ENCODE peak calls at places on chromosomes 5 and 9, in five cellular contexts. One of them, this sample, is unnamed.

GRCh38 chr9:103700558-103700957 is 393.6 kb upstream of the SMC2 start:
- DNase-seq in H1: no peak
- DNase-seq in mesenchymal stem cell: no peak
- DNase-seq in IMR-90: no peak
- DNase-seq in neuronal stem cell: peak; percentile 11
- DNase-seq in this sample: no peak

GRCh38 chr5:97046270-97046982 is 96.0 kb downstream of the LIX1 start:
- DNase-seq in mesenchymal stem cell: no peak
- DNase-seq in IMR-90: peak; percentile 25
- DNase-seq in H1: no peak
- DNase-seq in neuronal stem cell: no peak
- DNase-seq in this sample: no peak

GRCh38 chr5:145118109-145118508 is 717.0 kb downstream of the PRELID2 start:
- DNase-seq in H1: no peak
- DNase-seq in IMR-90: no peak
- DNase-seq in neuronal stem cell: no peak
- DNase-seq in mesenchymal stem cell: no peak
- DNase-seq in this sample: no peak

GRCh38 chr9:614421-614820 is 227.1 kb upstream of the DMRT1 start:
- DNase-seq in neuronal stem cell: no peak
- DNase-seq in H1: no peak
- DNase-seq in IMR-90: no peak
- DNase-seq in mesenchymal stem cell: no peak
- DNase-seq in this sample: no peak

GRCh38 chr5:135565691-135566421 is 12.9 kb downstream of the CXCL14 start:
- DNase-seq in neuronal stem cell: peak; percentile 61
- DNase-seq in IMR-90: peak; percentile 52
- DNase-seq in mesenchymal stem cell: peak; percentile 41
- DNase-seq in H1: peak; percentile 95
- DNase-seq in this sample: peak; percentile 85

GRCh38 chr5:77083088-77083487 is 4.0 kb downstream of the ZBED3 start:
- DNase-seq in IMR-90: no peak
- DNase-seq in mesenchymal stem cell: no peak
- DNase-seq in H1: no peak
- DNase-seq in neuronal stem cell: no peak
- DNase-seq in this sample: no peak

GRCh38 chr5:124605516-124605915 is 140.9 kb downstream of the ZNF608 start:
- DNase-seq in neuronal stem cell: peak; percentile 65
- DNase-seq in mesenchymal stem cell: peak; percentile 54
- DNase-seq in H1: no peak
- DNase-seq in IMR-90: peak; percentile 19
- DNase-seq in this sample: no peak

GRCh38 chr5:8254674-8255073 is 385.7 kb downstream of the MTRR start:
- DNase-seq in mesenchymal stem cell: no peak
- DNase-seq in neuronal stem cell: no peak
- DNase-seq in H1: no peak
- DNase-seq in IMR-90: no peak
- DNase-seq in this sample: no peak

GRCh38 chr5:67416133-67416937 is 219.7 kb upstream of the CD180 start:
- DNase-seq in neuronal stem cell: peak; percentile 31
- DNase-seq in H1: no peak
- DNase-seq in mesenchymal stem cell: no peak
- DNase-seq in IMR-90: no peak
- DNase-seq in this sample: peak; percentile 26

GRCh38 chr9:3845549-3845948 is 319.7 kb upstream of the RFX3 start:
- DNase-seq in H1: no peak
- DNase-seq in mesenchymal stem cell: no peak
- DNase-seq in neuronal stem cell: no peak
- DNase-seq in IMR-90: no peak
- DNase-seq in this sample: no peak

GRCh38 chr5:94793113-94793815 is 174.8 kb downstream of the SLF1 start:
- DNase-seq in IMR-90: peak; percentile 92
- DNase-seq in mesenchymal stem cell: peak; percentile 99
- DNase-seq in H1: no peak
- DNase-seq in neuronal stem cell: no peak
- DNase-seq in this sample: no peak

GRCh38 chr9:110984890-110985437 is 53.3 kb downstream of the LPAR1 start:
- DNase-seq in H1: no peak
- DNase-seq in mesenchymal stem cell: no peak
- DNase-seq in IMR-90: no peak
- DNase-seq in neuronal stem cell: no peak
- DNase-seq in this sample: no peak

GRCh38 chr5:139245637-139246335 is 47.6 kb upstream of the SIL1 start:
- DNase-seq in IMR-90: no peak
- DNase-seq in neuronal stem cell: no peak
- DNase-seq in mesenchymal stem cell: no peak
- DNase-seq in H1: no peak
- DNase-seq in this sample: no peak

GRCh38 chr9:91117959-91118651 is 243.6 kb downstream of the AUH start:
- DNase-seq in IMR-90: peak; percentile 82
- DNase-seq in mesenchymal stem cell: peak; percentile 82
- DNase-seq in neuronal stem cell: peak; percentile 24
- DNase-seq in H1: peak; percentile 74
- DNase-seq in this sample: peak; percentile 73

GRCh38 chr9:135887021-135887507 is 20.3 kb downstream of the CAMSAP1 start:
- DNase-seq in mesenchymal stem cell: peak; percentile 51
- DNase-seq in IMR-90: peak; percentile 45
- DNase-seq in neuronal stem cell: no peak
- DNase-seq in H1: no peak
- DNase-seq in this sample: no peak

GRCh38 chr5:139749242-139749641 is 46.4 kb upstream of the PSD2 start:
- DNase-seq in H1: no peak
- DNase-seq in neuronal stem cell: no peak
- DNase-seq in IMR-90: no peak
- DNase-seq in mesenchymal stem cell: no peak
- DNase-seq in this sample: no peak

DNA sequence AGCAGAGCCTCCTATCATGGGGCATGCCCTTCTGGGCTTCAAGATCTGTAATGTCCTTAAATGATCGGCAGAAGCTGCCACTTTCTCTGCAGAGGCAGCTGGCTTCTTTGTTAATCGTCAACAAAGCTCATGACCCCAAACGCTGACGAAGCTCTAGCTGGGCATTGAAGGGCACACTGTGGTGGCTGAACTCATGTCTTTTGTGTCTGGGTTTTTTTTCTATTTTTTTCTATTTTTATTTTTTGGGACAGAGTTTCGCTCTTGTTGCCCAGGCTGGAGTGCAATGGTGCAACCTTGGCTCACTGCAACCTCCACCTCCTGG is 65.2 kb upstream of the ASS1 start:
- DNase-seq in neuronal stem cell: no peak
- DNase-seq in H1: no peak
- DNase-seq in mesenchymal stem cell: no peak
- DNase-seq in IMR-90: no peak
- DNase-seq in this sample: no peak
- H3K27me3 ChIP-seq in neuronal stem cell: peaks cover 34% of the 10 kb centered on the region
- H3K27me3 ChIP-seq in H1: no peaks in the 10 kb centered on the region
- H3K27me3 ChIP-seq in mesenchymal stem cell: peaks cover 56% of the 10 kb centered on the region
- H3K27me3 ChIP-seq in IMR-90: peaks cover 51% of the 10 kb centered on the region
- H3K27me3 ChIP-seq in this sample: no peaks in the 10 kb centered on the region

GRCh38 chr5:154286557-154286956 is 96.0 kb downstream of the GALNT10 start:
- DNase-seq in neuronal stem cell: no peak
- DNase-seq in mesenchymal stem cell: no peak
- DNase-seq in H1: no peak
- DNase-seq in IMR-90: no peak
- DNase-seq in this sample: no peak
- H3K18ac ChIP-seq in neuronal stem cell: no peak overlapping the region
- H3K18ac ChIP-seq in mesenchymal stem cell: peak overlapping the region; percentile 7
- H3K18ac ChIP-seq in H1: no peak overlapping the region
- H3K18ac ChIP-seq in IMR-90: peak overlapping the region; percentile 88
- H3K18ac ChIP-seq in this sample: peak overlapping the region; percentile 13

GRCh38 chr5:25950681-25951080 is 1087.7 kb downstream of the CDH9 start:
- DNase-seq in IMR-90: no peak
- DNase-seq in mesenchymal stem cell: no peak
- DNase-seq in H1: no peak
- DNase-seq in neuronal stem cell: no peak
- DNase-seq in this sample: no peak
- H2AFZ ChIP-seq in IMR-90: no peak overlapping the region
- H2AFZ ChIP-seq in mesenchymal stem cell: no peak overlapping the region
- H2AFZ ChIP-seq in H1: peak overlapping the region; percentile 10
- H2AFZ ChIP-seq in neuronal stem cell: no peak overlapping the region
- H2AFZ ChIP-seq in this sample: no peak overlapping the region

GRCh38 chr5:2009986-2010914 is 127.5 kb upstream of the IRX4 start:
- DNase-seq in neuronal stem cell: no peak
- DNase-seq in IMR-90: no peak
- DNase-seq in H1: peak; percentile 32
- DNase-seq in mesenchymal stem cell: no peak
- DNase-seq in this sample: no peak
- H3K27me3 ChIP-seq in neuronal stem cell: no peaks in the 10 kb centered on the region
- H3K27me3 ChIP-seq in IMR-90: no peaks in the 10 kb centered on the region
- H3K27me3 ChIP-seq in H1: peaks cover 3% of the 10 kb centered on the region
- H3K27me3 ChIP-seq in mesenchymal stem cell: peaks cover 68% of the 10 kb centered on the region
- H3K27me3 ChIP-seq in this sample: no peaks in the 10 kb centered on the region

GRCh38 chr5:112742424-112742823 is 4.7 kb downstream of the APC start:
- DNase-seq in mesenchymal stem cell: peak; percentile 29
- DNase-seq in neuronal stem cell: no peak
- DNase-seq in IMR-90: no peak
- DNase-seq in H1: no peak
- DNase-seq in this sample: no peak
- H3K18ac ChIP-seq in mesenchymal stem cell: no peak overlapping the region
- H3K18ac ChIP-seq in neuronal stem cell: no peak overlapping the region
- H3K18ac ChIP-seq in IMR-90: no peak overlapping the region
- H3K18ac ChIP-seq in H1: no peak overlapping the region
- H3K18ac ChIP-seq in this sample: no peak overlapping the region

GRCh38 chr5:122313001-122313402 is 965 bp downstream of the SNCAIP start:
- DNase-seq in mesenchymal stem cell: peak; percentile 59
- DNase-seq in H1: no peak
- DNase-seq in neuronal stem cell: peak; percentile 17
- DNase-seq in IMR-90: peak; percentile 54
- DNase-seq in this sample: no peak
- H2AFZ ChIP-seq in mesenchymal stem cell: no peak overlapping the region
- H2AFZ ChIP-seq in H1: peak overlapping the region; percentile 4
- H2AFZ ChIP-seq in neuronal stem cell: peak overlapping the region; percentile 98
- H2AFZ ChIP-seq in IMR-90: peak overlapping the region; percentile 91
- H2AFZ ChIP-seq in this sample: no peak overlapping the region

GRCh38 chr5:174721522-174722432 is 2.6 kb upstream of the MSX2 start:
- DNase-seq in mesenchymal stem cell: no peak
- DNase-seq in neuronal stem cell: no peak
- DNase-seq in H1: no peak
- DNase-seq in IMR-90: no peak
- DNase-seq in this sample: no peak

GRCh38 chr5:174724484-174725260 is at the start of gene MSX2:
- DNase-seq in IMR-90: peak; percentile 86
- DNase-seq in mesenchymal stem cell: peak; percentile 90
- DNase-seq in neuronal stem cell: peak; percentile 91
- DNase-seq in H1: peak; percentile 82
- DNase-seq in this sample: peak; percentile 91

GRCh38 chr5:174723979-174724483 is 351 bp upstream of the MSX2 start:
- DNase-seq in mesenchymal stem cell: peak; percentile 42
- DNase-seq in IMR-90: no peak
- DNase-seq in neuronal stem cell: no peak
- DNase-seq in H1: peak; percentile 54
- DNase-seq in this sample: peak; percentile 42

GRCh38 chr5:174722500-174722899 is 1.9 kb upstream of the MSX2 start:
- DNase-seq in neuronal stem cell: no peak
- DNase-seq in H1: no peak
- DNase-seq in mesenchymal stem cell: no peak
- DNase-seq in IMR-90: no peak
- DNase-seq in this sample: no peak

GRCh38 chr5:174723315-174723978 is 935 bp upstream of the MSX2 start:
- DNase-seq in IMR-90: no peak
- DNase-seq in mesenchymal stem cell: no peak
- DNase-seq in neuronal stem cell: no peak
- DNase-seq in H1: no peak
- DNase-seq in this sample: no peak
- H3K27me3 ChIP-seq in IMR-90: peaks cover 50% of the 10 kb centered on the region
- H3K27me3 ChIP-seq in mesenchymal stem cell: peaks cover 71% of the 10 kb centered on the region
- H3K27me3 ChIP-seq in neuronal stem cell: peaks cover 97% of the 10 kb centered on the region
- H3K27me3 ChIP-seq in H1: peaks cover 91% of the 10 kb centered on the region
- H3K27me3 ChIP-seq in this sample: peaks cover 86% of the 10 kb centered on the region

DNA sequence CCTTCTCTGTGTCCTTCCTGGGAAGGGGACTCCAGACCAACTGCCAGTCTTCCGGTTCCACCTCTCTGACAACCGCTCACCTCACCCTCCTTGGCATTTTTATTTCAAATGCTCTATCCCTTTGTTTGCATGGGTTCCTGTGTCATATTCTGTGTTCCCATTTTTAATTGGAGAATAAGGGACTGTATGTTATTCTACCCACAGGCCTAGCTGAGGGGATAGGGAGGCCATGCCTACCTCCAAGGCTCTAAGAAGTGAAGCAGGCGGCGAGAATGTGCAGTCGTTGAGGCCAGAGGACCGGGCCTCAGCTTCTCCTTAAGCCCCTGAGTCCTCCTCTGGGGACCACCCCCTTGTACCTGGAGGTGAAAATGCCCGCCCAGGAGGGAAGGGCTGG is 936 bp upstream of the WDR5 start:
- DNase-seq in IMR-90: no peak
- DNase-seq in mesenchymal stem cell: no peak
- DNase-seq in neuronal stem cell: no peak
- DNase-seq in H1: no peak
- DNase-seq in this sample: peak; percentile 49
- H3K18ac ChIP-seq in IMR-90: no peak overlapping the region
- H3K18ac ChIP-seq in mesenchymal stem cell: no peak overlapping the region
- H3K18ac ChIP-seq in neuronal stem cell: peak overlapping the region; percentile 99
- H3K18ac ChIP-seq in H1: peak overlapping the region; percentile 73
- H3K18ac ChIP-seq in this sample: no peak overlapping the region